ENCODE peak calls at places on chromosomes 1 and 21, in four cellular contexts. S is SK-N-SH, F is PC-9, B is GM23248. O is an unnamed sample. For H3K9me2, the result is how much of the 10 kb centered on the place peaks cover.

GRCh38 chr1:228109962-228110488 is 926 bp upstream of the MRPL55 start:
- DNase-seq in S (no peak), F (no peak), B (peak), O (no peak)

GRCh38 chr1:112017183-112017582 is 27.7 kb upstream of the KCND3 start:
- DNase-seq in S (no peak), F (no peak), B (no peak), O (no peak)

GRCh38 chr1:202164271-202165037 is 4.1 kb upstream of the PTPN7 start:
- DNase-seq in S (no peak), F (no peak), B (no peak), O (no peak)

GRCh38 chr21:41211041-41211426 is 43.1 kb downstream of the BACE2 start:
- DNase-seq in S (no peak), F (no peak), B (no peak), O (no peak)

GRCh38 chr1:59096501-59096900 is 200.4 kb upstream of the FGGY start:
- DNase-seq in S (no peak), F (no peak), B (no peak), O (no peak)

GRCh38 chr1:58815680-58816071 is 31.8 kb upstream of the JUN start:
- DNase-seq in S (peak), F (peak), B (peak), O (peak)

GRCh38 chr1:164678289-164678688 is 119.3 kb downstream of the PBX1 start:
- DNase-seq in S (no peak), F (no peak), B (peak), O (no peak)

GRCh38 chr1:94228640-94229375 is 8.6 kb downstream of the ARHGAP29 start:
- DNase-seq in S (no peak), F (no peak), B (peak), O (no peak)

GRCh38 chr1:61058477-61059245 is 23.7 kb upstream of the NFIA start:
- DNase-seq in S (no peak), F (no peak), B (peak), O (no peak)

GRCh38 chr1:109761227-109762038 is 2.3 kb downstream of the EPS8L3 start:
- DNase-seq in S (peak), F (no peak), B (no peak), O (no peak)

GRCh38 chr1:93566227-93566626 is 115.4 kb downstream of the BCAR3 start:
- DNase-seq in S (no peak), F (no peak), B (no peak), O (no peak)

GRCh38 chr1:147534386-147534785 is 6.9 kb upstream of the BCL9 start:
- DNase-seq in S (no peak), F (no peak), B (peak), O (no peak)

GRCh38 chr1:205980182-205980830 is 22.9 kb downstream of the RAB7B start:
- DNase-seq in S (peak), F (no peak), B (peak), O (no peak)

GRCh38 chr1:200429221-200429751 is 19.4 kb upstream of the ZNF281 start:
- DNase-seq in S (no peak), F (peak), B (peak), O (no peak)

GRCh38 chr1:211735208-211736170 is 60.1 kb upstream of the NEK2 start:
- DNase-seq in S (peak), F (peak), B (peak), O (no peak)

GRCh38 chr1:165595561-165595960 is 35.5 kb upstream of the MGST3 start:
- DNase-seq in S (no peak), F (no peak), B (peak), O (no peak)

GRCh38 chr1:114043046-114043445 is 63.8 kb downstream of the OLFML3 start:
- DNase-seq in S (no peak), F (no peak), B (no peak), O (no peak)
- H3K9me2 ChIP-seq in S (under half), F (under half), B (under half), O (under half)

GRCh38 chr1:10064416-10065343 is 31.9 kb downstream of the UBE4B start:
- DNase-seq in S (no peak), F (no peak), B (no peak), O (no peak)
- H3K4me2 ChIP-seq in S (no peak), F (no peak), B (no peak), O (no peak)

DNA sequence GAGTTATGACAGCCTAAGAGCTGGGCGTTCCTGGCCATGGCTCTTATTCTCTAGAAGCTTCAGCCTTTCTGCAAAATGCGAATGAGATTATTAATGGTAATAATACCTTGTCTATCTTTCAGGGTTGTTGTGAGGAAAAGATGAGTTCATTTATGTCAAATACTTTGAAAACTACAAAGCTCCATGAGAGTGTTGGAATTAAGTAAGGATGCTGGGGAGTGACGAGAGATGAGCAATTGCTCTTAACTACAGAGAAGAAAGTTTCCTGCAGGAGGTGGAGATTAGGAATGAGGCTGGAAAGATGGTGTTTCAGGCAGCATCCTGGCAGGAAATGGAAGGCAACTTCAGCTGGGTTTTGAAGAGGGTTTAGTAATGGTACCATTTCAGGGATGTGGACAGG is 124.2 kb downstream of the CACNA1E start:
- DNase-seq in S (no peak), F (no peak), B (no peak), O (no peak)
- H3K9me2 ChIP-seq in S (under half), F (under half), B (under half), O (under half)

GRCh38 chr1:157659576-157660247 is 40.9 kb downstream of the FCRL3 start:
- DNase-seq in S (no peak), F (no peak), B (no peak), O (no peak)
- H3K4me2 ChIP-seq in S (no peak), F (no peak), B (no peak), O (no peak)

DNA sequence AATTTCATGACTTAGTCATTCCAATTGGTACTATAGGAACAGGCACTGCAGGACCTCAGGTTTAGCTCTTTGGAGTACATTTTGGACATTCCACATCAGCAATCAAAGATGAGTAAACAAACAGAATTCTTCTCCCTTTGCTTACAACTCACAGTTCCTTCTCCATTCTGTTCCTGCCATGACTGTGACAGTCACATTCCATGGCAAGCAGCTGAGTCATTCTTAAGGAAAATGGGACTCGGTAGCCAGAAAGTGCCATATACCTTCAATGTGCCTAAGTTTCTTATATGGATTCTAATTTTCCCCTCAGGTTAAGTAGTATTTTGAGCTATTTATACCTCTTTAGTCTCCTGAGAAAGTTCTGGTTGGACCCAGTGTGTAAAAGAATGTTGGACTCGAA is 25.6 kb downstream of the CRCT1 start:
- DNase-seq in S (no peak), F (no peak), B (no peak), O (no peak)
- H3K9me2 ChIP-seq in S (under half), F (under half), B (under half), O (under half)

DNA sequence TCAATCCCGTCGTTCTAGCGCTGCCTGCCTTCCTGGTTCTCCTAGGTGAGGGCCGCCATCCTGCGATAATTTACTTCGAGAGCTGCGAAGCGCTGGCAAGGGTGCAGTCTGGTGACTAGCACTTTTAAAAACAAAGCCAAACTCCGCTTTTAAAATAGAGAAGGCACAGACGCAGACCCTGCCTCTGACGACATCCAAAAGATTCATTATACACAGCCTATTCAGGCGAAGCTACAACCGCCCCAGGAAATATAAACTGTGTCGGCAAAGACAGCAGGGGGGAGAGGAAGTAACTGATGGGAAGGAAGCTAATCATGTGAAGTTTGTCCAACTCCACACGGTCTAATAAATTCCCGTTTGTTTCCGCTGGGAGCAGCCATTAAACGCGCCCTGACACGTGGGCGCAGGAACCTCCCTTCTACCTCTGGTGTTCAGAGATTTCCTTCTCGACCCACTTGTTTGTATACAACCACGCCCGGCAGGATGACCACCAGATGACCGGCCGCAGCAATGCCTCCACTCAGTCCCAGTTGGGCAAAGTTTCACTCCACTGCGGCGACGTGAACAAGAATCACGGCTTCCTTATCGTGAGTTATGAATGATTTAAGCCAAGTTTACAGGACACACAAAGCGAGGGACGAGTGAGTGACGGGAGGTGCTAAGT is 1.3 kb downstream of the GNG12 start:
- DNase-seq in S (peak), F (peak), B (peak), O (no peak)
- H3K4me2 ChIP-seq in S (peak), F (peak), B (peak), O (no peak)

GRCh38 chr1:162530318-162530984 is 31.1 kb upstream of the UAP1 start:
- DNase-seq in S (no peak), F (no peak), B (no peak), O (peak)
- H3K9me2 ChIP-seq in S (under half), F (under half), B (under half), O (under half)